ENCODE peak calls at places on chromosomes 11 and 22, in six cellular contexts. Q is SK-N-SH, I is H1, R is GM12878, N is K562, W is HepG2. Y is an unnamed sample.

GRCh38 chr22:28812491-28812890 is 12.1 kb upstream of the XBP1 start:
- DNase-seq in Q (no peak), I (no peak), R (no peak), N (no peak), W (no peak), Y (no peak)

GRCh38 chr11:1480555-1481482 is 5.8 kb downstream of the MOB2 start:
- DNase-seq in Q (no peak), I (no peak), R (no peak), N (no peak), W (no peak), Y (no peak)

GRCh38 chr11:93236741-93237675 is 39.2 kb upstream of the SLC36A4 start:
- DNase-seq in Q (peak), I (no peak), R (no peak), N (peak), W (peak), Y (peak)

GRCh38 chr22:22687638-22688500 is 43.5 kb downstream of the GGTLC2 start:
- DNase-seq in Q (peak), I (no peak), R (no peak), N (peak), W (peak), Y (no peak)

GRCh38 chr22:35219012-35219411 is 38.3 kb upstream of the HMGXB4 start:
- DNase-seq in Q (no peak), I (no peak), R (no peak), N (peak), W (no peak), Y (no peak)

GRCh38 chr11:765025-765801 is 12.1 kb downstream of the GATD1 start:
- DNase-seq in Q (peak), I (peak), R (no peak), N (peak), W (peak), Y (peak)

GRCh38 chr11:118697346-118697745 is 17.9 kb upstream of the TREH start:
- DNase-seq in Q (no peak), I (no peak), R (no peak), N (no peak), W (no peak), Y (no peak)

GRCh38 chr11:5593146-5593545 is 3.3 kb upstream of the TRIM6 start:
- DNase-seq in Q (no peak), I (no peak), R (no peak), N (no peak), W (no peak), Y (no peak)

GRCh38 chr22:50206599-50206998 is 5.8 kb downstream of the SELENOO start:
- DNase-seq in Q (peak), I (peak), R (no peak), N (peak), W (peak), Y (no peak)
- H3K27ac ChIP-seq in Q (no peak), I (no peak), R (no peak), N (no peak), W (no peak), Y (no peak)

GRCh38 chr11:59901306-59901705 is 22.7 kb downstream of the OOSP3 start:
- DNase-seq in Q (no peak), I (no peak), R (no peak), N (peak), W (no peak), Y (no peak)
- TF ChIP-seq POLR2AphosphoS5 in Q (no peak), I (no peak), R (no peak), N (no peak), W (no peak), Y (no peak)

GRCh38 chr22:44566911-44567310 is 68.9 kb upstream of the RTL6 start:
- DNase-seq in Q (no peak), I (no peak), R (no peak), N (no peak), W (no peak), Y (no peak)

GRCh38 chr22:44557064-44557748 is 59.2 kb upstream of the RTL6 start:
- DNase-seq in Q (no peak), I (no peak), R (no peak), N (no peak), W (no peak), Y (no peak)

GRCh38 chr22:44555597-44555996 is 57.6 kb upstream of the RTL6 start:
- DNase-seq in Q (no peak), I (no peak), R (no peak), N (no peak), W (no peak), Y (no peak)

DNA sequence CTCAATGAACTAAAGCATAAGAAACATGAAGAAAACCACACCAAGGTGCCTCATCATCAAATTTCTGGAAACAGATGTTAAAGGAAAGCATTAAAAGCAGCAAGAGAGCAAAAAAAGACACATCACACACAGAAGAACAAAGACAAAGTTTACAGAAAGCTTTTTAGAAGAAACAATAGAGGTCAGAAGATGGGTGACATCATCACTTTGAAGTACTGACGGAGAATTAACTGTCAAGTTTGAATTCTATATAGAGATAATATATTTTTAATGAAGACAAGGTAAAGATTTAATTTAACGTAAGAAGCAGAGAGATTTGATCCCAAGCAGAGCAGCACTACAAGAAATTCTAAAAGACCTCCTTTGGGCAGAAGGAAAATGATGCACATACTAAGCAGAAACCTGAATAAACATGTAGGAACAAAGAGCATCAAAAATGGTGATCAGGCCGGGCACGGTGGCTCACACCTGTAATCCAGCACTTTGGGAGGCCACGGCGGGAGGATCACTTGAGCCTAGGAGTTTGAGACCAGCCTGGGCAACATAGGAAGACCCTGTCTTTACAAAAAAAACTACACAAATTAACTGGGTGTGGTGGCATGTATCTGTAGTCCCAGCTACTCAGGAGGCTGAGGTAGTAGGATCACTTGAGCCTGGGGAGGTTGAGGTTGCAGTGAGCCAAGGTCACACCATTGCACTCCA is 63.3 kb upstream of the RTL6 start:
- DNase-seq in Q (no peak), I (no peak), R (no peak), N (no peak), W (no peak), Y (no peak)
- TF ChIP-seq GABPA in Q (no peak), I (no peak), R (no peak), N (no peak), W (no peak), Y (no peak)

GRCh38 chr22:37624017-37624365 is 15.4 kb downstream of the GGA1 start:
- DNase-seq in Q (no peak), I (no peak), R (no peak), N (no peak), W (no peak), Y (no peak)

GRCh38 chr22:37625737-37626136 is 13.7 kb upstream of the SH3BP1 start:
- DNase-seq in Q (no peak), I (no peak), R (no peak), N (no peak), W (no peak), Y (no peak)

GRCh38 chr22:37624876-37625275 is 14.6 kb upstream of the SH3BP1 start:
- DNase-seq in Q (no peak), I (no peak), R (no peak), N (no peak), W (no peak), Y (no peak)

GRCh38 chr22:37621352-37621860 is 12.8 kb downstream of the GGA1 start:
- DNase-seq in Q (no peak), I (no peak), R (no peak), N (no peak), W (no peak), Y (no peak)

GRCh38 chr22:37623075-37624016 is 14.7 kb downstream of the GGA1 start:
- DNase-seq in Q (peak), I (peak), R (no peak), N (peak), W (peak), Y (peak)
- H3K27ac ChIP-seq in Q (peak), I (no peak), R (no peak), N (peak), W (no peak), Y (no peak)

GRCh38 chr22:39142088-39142667 is 10.3 kb downstream of the CBX7 start:
- DNase-seq in Q (no peak), I (no peak), R (no peak), N (no peak), W (no peak), Y (no peak)

GRCh38 chr22:39148024-39148726 is 4.3 kb downstream of the CBX7 start:
- DNase-seq in Q (no peak), I (no peak), R (no peak), N (no peak), W (no peak), Y (no peak)

GRCh38 chr22:39146256-39147101 is 6.0 kb downstream of the CBX7 start:
- DNase-seq in Q (no peak), I (no peak), R (no peak), N (no peak), W (no peak), Y (no peak)

GRCh38 chr22:39147335-39148023 is 5.0 kb downstream of the CBX7 start:
- DNase-seq in Q (no peak), I (no peak), R (no peak), N (no peak), W (no peak), Y (no peak)

DNA sequence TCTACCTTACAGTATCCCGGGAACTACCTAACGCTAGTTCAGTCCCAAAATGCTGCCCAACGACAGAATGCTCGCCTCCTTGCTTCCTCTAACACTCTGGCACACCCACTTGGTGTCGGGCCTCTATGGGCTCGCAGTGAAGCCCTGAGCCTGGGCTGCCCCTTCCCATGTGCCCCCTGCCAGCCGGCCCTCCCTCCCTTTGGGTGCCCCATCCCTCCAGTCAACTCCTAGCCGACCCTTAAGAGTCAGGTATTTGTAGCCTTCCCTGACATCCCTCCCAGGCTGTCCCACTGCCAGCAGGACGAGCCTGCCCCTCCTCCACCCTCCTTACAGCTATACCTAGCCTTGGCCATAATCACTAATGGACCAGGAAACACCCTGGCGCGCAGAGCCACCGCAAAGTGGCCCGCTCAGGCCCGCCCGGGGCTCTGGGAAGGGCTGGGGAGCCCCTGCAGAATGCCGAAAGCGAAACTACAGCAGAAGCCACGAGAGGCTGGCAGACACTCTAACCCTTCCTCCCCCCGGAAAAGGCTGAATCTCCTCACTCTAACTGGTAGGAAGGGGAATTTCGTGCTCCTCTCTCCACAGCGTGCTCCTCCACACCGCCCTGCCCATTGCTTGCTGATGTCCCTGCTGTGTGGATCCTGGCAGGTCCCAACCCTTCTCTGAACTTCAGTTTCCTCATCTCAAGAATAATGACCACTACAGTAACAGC is 8.2 kb downstream of the CBX7 start:
- DNase-seq in Q (no peak), I (no peak), R (peak), N (no peak), W (no peak), Y (no peak)
- TF ChIP-seq POLR2AphosphoS5 in Q (no peak), I (no peak), R (peak), N (no peak), W (no peak), Y (no peak)

GRCh38 chr11:91248199-91248807 is 976.3 kb upstream of the FAT3 start:
- DNase-seq in Q (no peak), I (no peak), R (no peak), N (peak), W (peak), Y (no peak)
- TF ChIP-seq GABPA in Q (no peak), I (no peak), R (no peak), N (no peak), W (no peak), Y (no peak)

DNA sequence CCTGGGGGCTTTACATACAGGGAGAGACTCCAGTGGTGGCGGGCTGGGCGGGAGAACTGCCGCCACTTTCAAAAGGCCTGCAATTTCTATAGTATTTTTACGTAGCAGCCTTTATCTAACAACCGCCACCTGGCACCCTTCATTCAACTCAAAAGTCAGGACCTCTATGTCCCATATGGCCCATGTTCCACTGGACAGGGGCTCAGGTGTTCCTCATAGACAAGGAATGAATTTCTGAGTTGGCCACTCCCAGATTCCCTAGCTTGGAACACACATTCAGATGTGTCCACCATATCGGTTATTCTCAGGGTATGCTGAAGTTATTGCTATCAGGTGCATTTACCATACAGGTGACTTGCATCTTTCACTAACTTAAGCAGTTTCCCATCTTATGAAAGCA is 29.9 kb downstream of the RNF169 start:
- DNase-seq in Q (no peak), I (no peak), R (no peak), N (no peak), W (no peak), Y (no peak)
- H3K27ac ChIP-seq in Q (no peak), I (no peak), R (no peak), N (no peak), W (no peak), Y (no peak)

GRCh38 chr11:103851166-103851651 is 185.2 kb upstream of the DDI1 start:
- DNase-seq in Q (no peak), I (no peak), R (no peak), N (no peak), W (no peak), Y (no peak)
- TF ChIP-seq POLR2AphosphoS5 in Q (no peak), I (no peak), R (no peak), N (no peak), W (no peak), Y (no peak)

GRCh38 chr11:64787526-64788320 is 9.4 kb upstream of the SF1 start:
- DNase-seq in Q (peak), I (peak), R (no peak), N (peak), W (peak), Y (peak)
- TF ChIP-seq GABPA in Q (no peak), I (peak), R (no peak), N (no peak), W (no peak), Y (no peak)